ENCODE peak calls at places on chromosomes 7 and 10, in nine cellular contexts. E is nucleus accumbens, B is astrocyte of the hippocampus, W is kidney epithelial cell, X is hippocampal formation, K is retinal pigment epithelial cell, F is ovary, O is NCI-H1694 treated with DMSO at 0.1 percent for 48 hours, H is GM23248. S is an unnamed sample.

GRCh38 chr10:11610151-11610854 is 1.1 kb downstream of the USP6NL start:
- DNase-seq in K (no peak), B (peak), O (no peak), X (no peak), W (no peak), E (no peak), F (no peak), H (peak), S (no peak)

GRCh38 chr7:158109364-158110033 is 478.1 kb downstream of the PTPRN2 start:
- DNase-seq in X (no peak), O (no peak), W (no peak), E (no peak), K (no peak), H (peak), F (no peak), B (no peak), S (no peak)

GRCh38 chr10:110527731-110528171 is 30.0 kb downstream of the DUSP5 start:
- DNase-seq in E (no peak), F (no peak), B (no peak), K (no peak), O (no peak), H (peak), W (no peak), X (no peak), S (no peak)

GRCh38 chr7:42932861-42933591 is 850 bp downstream of the MRPL32 start:
- DNase-seq in E (no peak), X (no peak), F (no peak), H (peak), O (no peak), W (no peak), B (peak), K (no peak), S (peak)

GRCh38 chr7:30163231-30163894 is 28.6 kb downstream of the MTURN start:
- DNase-seq in O (no peak), X (peak), K (no peak), W (no peak), F (no peak), E (peak), B (no peak), H (no peak), S (no peak)

GRCh38 chr10:79068562-79069324 is at the start of gene ZMIZ1:
- DNase-seq in O (peak), E (peak), H (peak), K (peak), W (peak), X (peak), F (peak), B (peak), S (peak)

GRCh38 chr7:3056713-3057388 is 13.2 kb upstream of the CARD11 start:
- DNase-seq in F (no peak), O (no peak), X (no peak), H (no peak), B (no peak), E (no peak), K (no peak), W (no peak), S (no peak)

GRCh38 chr7:113154128-113154527 is 35.8 kb upstream of the SMIM30 start:
- DNase-seq in H (no peak), F (no peak), X (no peak), E (no peak), K (no peak), O (no peak), B (no peak), W (no peak), S (no peak)

GRCh38 chr7:101884671-101885596 is 67.5 kb downstream of the CUX1 start:
- DNase-seq in E (no peak), O (no peak), X (no peak), W (no peak), H (no peak), F (no peak), K (no peak), B (peak), S (no peak)

GRCh38 chr10:33819206-33819605 is 484.7 kb upstream of the NRP1 start:
- DNase-seq in W (no peak), E (no peak), F (no peak), K (no peak), H (peak), B (no peak), X (no peak), O (no peak), S (no peak)

GRCh38 chr7:129123517-129123872 is 21.0 kb upstream of the TSPAN33 start:
- DNase-seq in K (no peak), B (no peak), H (no peak), W (no peak), E (no peak), X (no peak), O (no peak), F (no peak), S (no peak)

GRCh38 chr7:36279926-36280315 is 109.7 kb upstream of the ANLN start:
- DNase-seq in W (no peak), O (no peak), H (no peak), E (no peak), F (no peak), X (no peak), B (no peak), K (no peak), S (no peak)

GRCh38 chr10:117224881-117225280 is 16.0 kb upstream of the SLC18A2 start:
- DNase-seq in X (no peak), H (no peak), F (no peak), K (no peak), B (no peak), W (no peak), E (no peak), O (no peak), S (no peak)

GRCh38 chr10:14350006-14350405 is 19.3 kb upstream of the FRMD4A start:
- DNase-seq in W (no peak), H (no peak), B (no peak), E (no peak), F (no peak), X (no peak), K (no peak), O (no peak), S (no peak)

GRCh38 chr7:98514211-98515150 is 102.6 kb upstream of the NPTX2 start:
- DNase-seq in H (no peak), O (no peak), B (no peak), E (no peak), K (no peak), W (no peak), X (no peak), F (no peak), S (no peak)

GRCh38 chr10:127973810-127974311 is 67.0 kb downstream of the PTPRE start:
- DNase-seq in E (peak), H (no peak), W (no peak), B (no peak), X (peak), K (no peak), O (no peak), F (no peak), S (no peak)

GRCh38 chr7:70557281-70557680 is 574.7 kb upstream of the GALNT17 start:
- DNase-seq in F (no peak), K (no peak), H (no peak), E (no peak), W (no peak), O (peak), X (no peak), B (no peak), S (no peak)

GRCh38 chr7:157692156-157693011 is 355.6 kb downstream of the DNAJB6 start:
- DNase-seq in X (no peak), O (no peak), W (no peak), K (no peak), B (no peak), F (peak), H (no peak), E (peak), S (no peak)

GRCh38 chr10:110843031-110843430 is 28.7 kb upstream of the PDCD4 start:
- DNase-seq in E (no peak), H (no peak), F (no peak), B (no peak), K (no peak), O (peak), W (no peak), X (no peak), S (no peak)

S was measured in anterior cingulate cortex.